ENCODE peak calls at places on chromosomes 12 and 14, in five cellular contexts. F is fibroblast of gingiva, L is NCI-H1694, K is AG08395, R is HS-27A. Q is an unnamed sample.

GRCh38 chr12:46524778-46525177 is 152.2 kb upstream of the SLC38A2 start:
- DNase-seq in K (peak), R (peak), F (peak), L (no peak), Q (no peak)

GRCh38 chr14:85577542-85578140 is 47.7 kb downstream of the FLRT2 start:
- DNase-seq in L (no peak), R (no peak), F (no peak), K (no peak), Q (no peak)

GRCh38 chr12:121093487-121093891 is 39.2 kb upstream of the P2RX7 start:
- DNase-seq in F (no peak), R (no peak), K (no peak), L (no peak), Q (no peak)

GRCh38 chr12:99959549-99960170 is 25.1 kb downstream of the ANKS1B start:
- DNase-seq in K (peak), F (peak), L (peak), R (no peak), Q (no peak)

GRCh38 chr14:88974991-88975835 is 150.8 kb downstream of the TTC8 start:
- DNase-seq in L (no peak), K (no peak), F (no peak), R (no peak), Q (no peak)

GRCh38 chr14:29278301-29278700 is 511.7 kb downstream of the FOXG1 start:
- DNase-seq in L (no peak), F (no peak), K (no peak), R (no peak), Q (no peak)

GRCh38 chr12:53049582-53050318 is at the start of gene TNS2:
- DNase-seq in F (peak), K (peak), L (no peak), R (no peak), Q (no peak)

GRCh38 chr14:78188882-78189281 is 18.7 kb downstream of the NRXN3 start:
- DNase-seq in L (no peak), K (no peak), R (no peak), F (no peak), Q (no peak)